ENCODE peak calls at places on chromosomes 6 and 20, in seven cellular contexts. B is fibroblast of lung, P is Karpas-422, G is left ventricle myocardium inferior, X is mesenchymal stem cell, E is adrenal gland, U is H9. F is an unnamed sample. For H3K9me3 and H3K4me1, the result is how much of the 10 kb centered on the place peaks cover.

GRCh38 chr6:85747654-85748053 is 105.0 kb upstream of the SYNCRIP start:
- DNase-seq in B (peak), P (no peak), G (no peak), X (peak), E (no peak), U (no peak), F (no peak)

GRCh38 chr6:166412156-166412910 is 29.6 kb upstream of the MPC1 start:
- DNase-seq in B (no peak), P (no peak), G (no peak), X (no peak), E (no peak), U (no peak), F (no peak)

GRCh38 chr20:57627972-57628650 is 7.9 kb upstream of the ZBP1 start:
- DNase-seq in B (peak), P (peak), G (peak), X (no peak), E (peak), U (no peak), F (peak)

GRCh38 chr6:118893095-118893881 is 664 bp upstream of the ASF1A start:
- DNase-seq in B (peak), P (peak), G (no peak), X (peak), E (peak), U (peak), F (peak)

GRCh38 chr6:142213402-142213801 is 66.3 kb downstream of the VTA1 start:
- DNase-seq in B (no peak), P (no peak), G (no peak), X (no peak), E (no peak), U (no peak), F (no peak)

GRCh38 chr20:32972181-32973076 is 31.8 kb downstream of the SUN5 start:
- DNase-seq in B (no peak), P (peak), G (no peak), X (no peak), E (peak), U (peak), F (no peak)

GRCh38 chr6:39847216-39847615 is 55.0 kb downstream of the DAAM2 start:
- DNase-seq in B (no peak), P (no peak), G (peak), X (no peak), E (peak), U (peak), F (peak)

GRCh38 chr6:34525431-34526175 is 30.5 kb downstream of the SPDEF start:
- DNase-seq in B (no peak), P (no peak), G (no peak), X (no peak), E (no peak), U (no peak), F (no peak)

GRCh38 chr6:52647199-52647598 is 23.7 kb upstream of the TMEM14A start:
- DNase-seq in B (peak), P (no peak), G (no peak), X (peak), E (no peak), U (no peak), F (no peak)

GRCh38 chr20:25632940-25633790 is 9.4 kb upstream of the NANP start:
- DNase-seq in B (no peak), P (no peak), G (no peak), X (peak), E (no peak), U (no peak), F (no peak)

GRCh38 chr20:49699200-49699992 is 14.3 kb downstream of the B4GALT5 start:
- DNase-seq in B (peak), P (no peak), G (no peak), X (peak), E (no peak), U (no peak), F (no peak)

GRCh38 chr6:113380591-113380990 is 476.6 kb upstream of the MARCKS start:
- DNase-seq in B (no peak), P (no peak), G (no peak), X (no peak), E (no peak), U (no peak), F (no peak)

GRCh38 chr6:44512868-44513641 is 125.5 kb downstream of the CDC5L start:
- DNase-seq in B (peak), P (peak), G (no peak), X (no peak), E (no peak), U (peak), F (peak)

GRCh38 chr6:3568396-3569082 is 111.7 kb upstream of the SLC22A23 start:
- DNase-seq in B (no peak), P (no peak), G (no peak), X (no peak), E (no peak), U (no peak), F (no peak)

GRCh38 chr20:63977392-63978276 is 1.8 kb downstream of the SAMD10 start:
- DNase-seq in B (peak), P (no peak), G (no peak), X (peak), E (peak), U (peak), F (no peak)

GRCh38 chr6:33123732-33124524 is 48.1 kb downstream of the HLA-DPB1 start:
- DNase-seq in B (peak), P (peak), G (no peak), X (peak), E (no peak), U (peak), F (no peak)

GRCh38 chr20:33963756-33964155 is 30.0 kb upstream of the RALY start:
- DNase-seq in B (no peak), P (no peak), G (no peak), X (no peak), E (no peak), U (no peak), F (no peak)

GRCh38 chr20:63215101-63216040 is 560 bp downstream of the YTHDF1 start:
- DNase-seq in B (peak), P (peak), G (no peak), X (peak), E (peak), U (no peak), F (peak)

GRCh38 chr6:150403458-150404245 is 34.8 kb downstream of the IYD start:
- DNase-seq in B (peak), P (no peak), G (no peak), X (peak), E (peak), U (no peak), F (no peak)

GRCh38 chr20:58469500-58470129 is 45.6 kb downstream of the APCDD1L start:
- DNase-seq in B (no peak), P (no peak), G (no peak), X (no peak), E (no peak), U (no peak), F (no peak)

GRCh38 chr20:1451092-1451491 is 15.6 kb downstream of the NSFL1C start:
- DNase-seq in B (peak), P (no peak), G (no peak), X (no peak), E (no peak), U (no peak), F (no peak)

GRCh38 chr20:19909696-19910095 is 107.5 kb upstream of the NAA20 start:
- DNase-seq in B (no peak), P (no peak), G (peak), X (no peak), E (peak), U (no peak), F (peak)

GRCh38 chr6:127266892-127267741 is 453 bp downstream of the RNF146 start:
- DNase-seq in B (peak), P (peak), G (peak), X (peak), E (peak), U (peak), F (peak)

GRCh38 chr6:20948531-20948930 is 414.3 kb downstream of the CDKAL1 start:
- DNase-seq in B (no peak), P (no peak), G (no peak), X (no peak), E (no peak), U (no peak), F (no peak)

GRCh38 chr6:72876256-72876655 is 254.4 kb downstream of the KCNQ5 start:
- DNase-seq in B (no peak), P (no peak), G (no peak), X (no peak), E (no peak), U (no peak), F (no peak)

GRCh38 chr6:106281088-106281487 is 44.5 kb downstream of the ATG5 start:
- DNase-seq in B (peak), P (no peak), G (no peak), X (no peak), E (no peak), U (no peak), F (no peak)

GRCh38 chr20:59777814-59778575 is 155.4 kb downstream of the SYCP2 start:
- DNase-seq in B (no peak), P (no peak), G (no peak), X (no peak), E (no peak), U (peak), F (no peak)

GRCh38 chr6:1735239-1735803 is 125.6 kb downstream of the FOXC1 start:
- DNase-seq in B (no peak), P (no peak), G (no peak), X (no peak), E (no peak), U (no peak), F (peak)

GRCh38 chr6:157253699-157254098 is 69.6 kb downstream of the TMEM242 start:
- DNase-seq in B (no peak), P (no peak), G (no peak), X (no peak), E (no peak), U (no peak), F (no peak)

GRCh38 chr6:17865798-17866725 is 121.4 kb downstream of the KIF13A start:
- DNase-seq in B (peak), P (no peak), G (peak), X (peak), E (peak), U (no peak), F (peak)

GRCh38 chr6:1596088-1596852 is 13.4 kb upstream of the FOXC1 start:
- DNase-seq in B (peak), P (peak), G (peak), X (peak), E (peak), U (peak), F (peak)

GRCh38 chr20:24816431-24816830 is 132.6 kb upstream of the CST7 start:
- DNase-seq in B (no peak), P (no peak), G (no peak), X (no peak), E (no peak), U (no peak), F (no peak)

GRCh38 chr6:31087494-31088089 is 24.8 kb downstream of the C6orf15 start:
- DNase-seq in B (peak), P (peak), G (peak), X (peak), E (peak), U (peak), F (peak)

GRCh38 chr6:44143731-44144130 is 14.9 kb upstream of the CAPN11 start:
- DNase-seq in B (no peak), P (no peak), G (no peak), X (no peak), E (no peak), U (no peak), F (no peak)

GRCh38 chr6:119280586-119281163 is 68.9 kb downstream of the MAN1A1 start:
- DNase-seq in B (peak), P (no peak), G (no peak), X (no peak), E (no peak), U (no peak), F (no peak)

GRCh38 chr6:89655122-89655521 is 16.6 kb upstream of the LYRM2 start:
- DNase-seq in B (no peak), P (no peak), G (no peak), X (no peak), E (no peak), U (no peak), F (no peak)

GRCh38 chr6:113696960-113697359 is 160.2 kb upstream of the MARCKS start:
- DNase-seq in B (no peak), P (no peak), G (no peak), X (no peak), E (no peak), U (no peak), F (no peak)

GRCh38 chr6:101393291-101394251 is at the start of gene GRIK2:
- DNase-seq in B (no peak), P (no peak), G (no peak), X (peak), E (peak), U (peak), F (peak)

GRCh38 chr20:44522841-44523240 is 971 bp upstream of the SERINC3 start:
- DNase-seq in B (no peak), P (no peak), G (no peak), X (no peak), E (no peak), U (no peak), F (no peak)
- H3K27ac ChIP-seq in B (no peak), P (no peak), G (peak), X (no peak), E (no peak), U (no peak), F (no peak)

GRCh38 chr6:168719901-168720300 is 278.9 kb downstream of the SMOC2 start:
- DNase-seq in B (no peak), P (no peak), G (no peak), X (no peak), E (no peak), U (no peak), F (no peak)

GRCh38 chr6:168715643-168716481 is 274.9 kb downstream of the SMOC2 start:
- DNase-seq in B (no peak), P (no peak), G (no peak), X (no peak), E (no peak), U (no peak), F (no peak)

GRCh38 chr6:168716581-168716980 is 275.6 kb downstream of the SMOC2 start:
- DNase-seq in B (no peak), P (no peak), G (no peak), X (no peak), E (no peak), U (no peak), F (no peak)

GRCh38 chr6:168718821-168719475 is 278.0 kb downstream of the SMOC2 start:
- DNase-seq in B (no peak), P (no peak), G (no peak), X (no peak), E (no peak), U (no peak), F (no peak)

GRCh38 chr6:168717491-168717890 is 276.5 kb downstream of the SMOC2 start:
- DNase-seq in B (no peak), P (no peak), G (no peak), X (no peak), E (no peak), U (no peak), F (no peak)
- H3K9me3 ChIP-seq in B (under half), P (under half), G (under half), X (under half), E (under half), U (under half), F (under half)

GRCh38 chr20:47999166-47999565 is 213.9 kb upstream of the SULF2 start:
- DNase-seq in B (no peak), P (no peak), G (no peak), X (no peak), E (no peak), U (no peak), F (no peak)

GRCh38 chr20:48003021-48003420 is 217.7 kb upstream of the SULF2 start:
- DNase-seq in B (no peak), P (no peak), G (no peak), X (no peak), E (no peak), U (no peak), F (no peak)

GRCh38 chr20:48006036-48006833 is 221.0 kb upstream of the SULF2 start:
- DNase-seq in B (no peak), P (no peak), G (no peak), X (no peak), E (peak), U (no peak), F (no peak)

GRCh38 chr20:47998736-47999135 is 213.5 kb upstream of the SULF2 start:
- DNase-seq in B (no peak), P (no peak), G (no peak), X (no peak), E (no peak), U (no peak), F (no peak)

DNA sequence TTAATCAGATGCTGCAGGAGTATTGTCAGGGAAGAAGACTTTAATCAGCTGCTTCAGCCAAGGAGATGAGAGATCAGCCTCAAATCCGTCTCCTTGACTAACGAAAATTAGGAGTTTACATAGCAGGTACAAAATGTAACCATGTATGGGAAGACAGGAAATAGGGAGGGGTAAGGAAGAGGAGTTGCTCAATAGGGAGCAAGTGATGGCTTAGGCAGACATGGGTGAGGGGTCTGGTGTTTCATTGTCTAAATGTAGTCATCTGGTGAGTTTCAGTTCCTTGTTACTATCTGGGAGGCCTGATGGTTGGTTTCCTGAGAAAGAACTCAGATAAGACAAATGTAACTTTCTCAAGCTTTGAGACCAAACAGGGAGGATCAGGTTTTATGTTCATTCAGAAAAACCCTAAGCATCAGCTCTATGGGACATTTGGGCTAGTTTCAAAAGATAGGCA is 217.3 kb upstream of the SULF2 start:
- DNase-seq in B (no peak), P (peak), G (no peak), X (no peak), E (no peak), U (no peak), F (no peak)
- H3K4me1 ChIP-seq in B (under half), P (under half), G (under half), X (under half), E (under half), U (under half), F (under half)

GRCh38 chr6:48817714-48818113 is 645.3 kb downstream of the MMUT start:
- DNase-seq in B (peak), P (no peak), G (no peak), X (peak), E (no peak), U (no peak), F (no peak)
- H3K27ac ChIP-seq in B (no peak), P (no peak), G (no peak), X (no peak), E (no peak), U (no peak), F (no peak)